ENCODE peak calls at places on chromosomes 16 and 17, in eight cellular contexts. E is AG08396; O is NCI-H1092; G is coronary artery; I is activated T-helper 1 cell treated with anti-CD3 and anti-CD28 coated beads, Interleukin-12 subunit alpha, Interleukin-12 subunit beta, Interleukin-2, Interleukin-4 antibody, amounts not matched to agents 30 ng/mL and 10 ng/mL and 1 ng/mL, durations not matched to agents 14 hours and 24 hours and 36 hours; S is B cell; Q is T follicular helper cell; L is LHCN-M2. C is an unnamed sample.

GRCh38 chr16:87436225-87437172 is 44.4 kb downstream of the MAP1LC3B start:
- DNase-seq in E (no peak), O (no peak), G (no peak), I (no peak), S (no peak), Q (no peak), L (peak; percentile 69), C (no peak)

GRCh38 chr17:67489273-67489672 is 112.2 kb downstream of the PITPNC1 start:
- DNase-seq in E (no peak), O (no peak), G (no peak), I (no peak), S (no peak), Q (no peak), L (no peak), C (no peak)

GRCh38 chr17:81432873-81433451 is 37.7 kb downstream of the BAHCC1 start:
- DNase-seq in E (no peak), O (peak; percentile 94), G (no peak), I (no peak), S (no peak), Q (no peak), L (peak; percentile 68), C (peak; percentile 85)

GRCh38 chr17:49409066-49409465 is 5.6 kb downstream of the PHB1 start:
- DNase-seq in E (no peak), O (no peak), G (no peak), I (no peak), S (no peak), Q (no peak), L (no peak), C (no peak)

GRCh38 chr16:87344931-87345631 is 27.9 kb upstream of the C16orf95 start:
- DNase-seq in E (no peak), O (no peak), G (no peak), I (peak; percentile 35), S (no peak), Q (peak; percentile 40), L (no peak), C (peak; percentile 8)

GRCh38 chr17:4474093-4474492 is 24.6 kb upstream of the SPNS2 start:
- DNase-seq in E (no peak), O (no peak), G (no peak), I (no peak), S (no peak), Q (no peak), L (no peak), C (no peak)

GRCh38 chr16:66899945-66900688 is 18.6 kb downstream of the CDH16 start:
- DNase-seq in E (peak; percentile 72), O (peak; percentile 56), G (no peak), I (no peak), S (peak; percentile 20), Q (no peak), L (peak; percentile 84), C (no peak)

GRCh38 chr17:15663176-15663575 is 20.9 kb downstream of the TRIM16 start:
- DNase-seq in E (no peak), O (no peak), G (no peak), I (no peak), S (no peak), Q (no peak), L (no peak), C (no peak)

GRCh38 chr17:6506679-6507231 is 49.6 kb downstream of the PITPNM3 start:
- DNase-seq in E (peak; percentile 47), O (no peak), G (peak; percentile 65), I (no peak), S (no peak), Q (no peak), L (peak; percentile 92), C (no peak)

GRCh38 chr17:76925333-76925935 is 57.2 kb downstream of the MGAT5B start:
- DNase-seq in E (no peak), O (no peak), G (no peak), I (no peak), S (no peak), Q (no peak), L (no peak), C (no peak)

GRCh38 chr17:68184141-68184571 is 63.7 kb upstream of the AMZ2 start:
- DNase-seq in E (no peak), O (no peak), G (no peak), I (no peak), S (no peak), Q (no peak), L (no peak), C (no peak)

C was measured in DMS 273 treated with DMSO at 0.1 percent for 48 hours.